ENCODE peak calls at places on chromosomes 1 and 21, in ten cellular contexts. M is IMR-90, K is fibroblast of lung, L is lower lobe of right lung, P is AG10803, S is body of pancreas, N is cardiac fibroblast, T is sigmoid colon, W is AG04450, F is cardiac muscle cell. I is an unnamed sample.

GRCh38 chr1:108712605-108713150 is at the start of gene FNDC7:
- DNase-seq in P (no peak), K (peak), W (no peak), M (peak), T (no peak), L (no peak), S (no peak), N (no peak), F (no peak), I (peak)

GRCh38 chr21:25573409-25574206 is 33.7 kb downstream of the MRPL39 start:
- DNase-seq in P (peak), N (peak), K (peak), F (no peak), L (no peak), W (peak), M (peak), T (no peak), S (no peak), I (peak)

GRCh38 chr1:175498002-175498401 is 245.4 kb downstream of the TNR start:
- DNase-seq in K (peak), S (no peak), W (no peak), M (no peak), N (peak), F (no peak), L (no peak), P (peak), T (no peak), I (no peak)

GRCh38 chr1:68198752-68199151 is 33.6 kb downstream of the WLS start:
- DNase-seq in S (no peak), K (peak), M (peak), F (no peak), T (no peak), L (no peak), P (peak), W (no peak), N (peak), I (no peak)

GRCh38 chr1:22472596-22472995 is 20.9 kb downstream of the ZBTB40 start:
- DNase-seq in N (no peak), M (no peak), K (peak), P (peak), F (no peak), L (no peak), W (no peak), S (peak), T (no peak), I (no peak)

GRCh38 chr1:181112071-181112929 is 23.8 kb downstream of the IER5 start:
- DNase-seq in P (peak), M (peak), T (peak), N (peak), K (peak), F (no peak), L (peak), S (peak), W (peak), I (peak)

GRCh38 chr1:158095737-158096335 is 84.9 kb upstream of the CD1D start:
- DNase-seq in W (no peak), F (peak), P (peak), S (peak), N (peak), K (no peak), M (peak), T (no peak), L (no peak), I (peak)

GRCh38 chr1:64019818-64020217 is 183.6 kb upstream of the UBE2U start:
- DNase-seq in L (no peak), F (peak), W (no peak), N (peak), T (peak), K (peak), S (peak), P (peak), M (peak), I (peak)

GRCh38 chr1:20151906-20152598 is 12.9 kb downstream of the PLA2G2F start:
- DNase-seq in P (peak), K (peak), W (peak), T (peak), N (peak), L (peak), F (peak), M (peak), S (peak), I (peak)

GRCh38 chr1:10899490-10900264 is 103.2 kb upstream of the CASZ1 start:
- DNase-seq in T (no peak), M (no peak), F (no peak), K (no peak), S (no peak), N (no peak), L (no peak), P (no peak), W (no peak), I (no peak)

GRCh38 chr1:27659497-27660299 is 12.3 kb downstream of the IFI6 start:
- DNase-seq in W (no peak), S (peak), K (peak), L (peak), F (peak), N (peak), T (peak), M (peak), P (peak), I (peak)

GRCh38 chr1:25030674-25031589 is 100.9 kb upstream of the RUNX3 start:
- DNase-seq in S (no peak), K (peak), W (no peak), F (no peak), N (peak), P (no peak), M (peak), T (no peak), L (no peak), I (peak)

GRCh38 chr1:6519935-6520621 is 28.6 kb upstream of the PLEKHG5 start:
- DNase-seq in M (peak), K (peak), P (peak), W (peak), L (no peak), F (peak), S (peak), N (peak), T (no peak), I (peak)

GRCh38 chr1:24362982-24363614 is 43.9 kb downstream of the GRHL3 start:
- DNase-seq in L (no peak), F (no peak), P (peak), T (peak), W (peak), N (peak), K (peak), M (peak), S (peak), I (peak)

GRCh38 chr1:228087771-228088251 is 5.3 kb downstream of the ARF1 start:
- DNase-seq in F (no peak), W (no peak), P (peak), K (peak), N (peak), S (no peak), T (peak), L (peak), M (peak), I (peak)

GRCh38 chr1:222288056-222288455 is 259.8 kb downstream of the HHIPL2 start:
- DNase-seq in S (peak), T (no peak), P (no peak), N (peak), L (no peak), F (peak), K (no peak), W (no peak), M (peak), I (no peak)

GRCh38 chr1:71521655-71522264 is 440.9 kb upstream of the ZRANB2 start:
- DNase-seq in F (peak), M (peak), P (peak), K (peak), W (peak), N (peak), S (peak), T (no peak), L (no peak), I (peak)

GRCh38 chr21:45450741-45451740 is 46.1 kb downstream of the COL18A1 start:
- DNase-seq in K (peak), F (no peak), N (no peak), T (no peak), M (no peak), S (no peak), W (no peak), L (no peak), P (no peak), I (no peak)

GRCh38 chr1:229370601-229371021 is 27.8 kb upstream of the CCSAP start:
- DNase-seq in N (no peak), M (no peak), F (peak), K (no peak), L (no peak), W (no peak), S (no peak), T (no peak), P (no peak), I (no peak)

GRCh38 chr1:19668893-19669292 is 4.2 kb downstream of the HTR6 start:
- DNase-seq in F (no peak), T (no peak), N (no peak), K (no peak), M (no peak), P (no peak), W (no peak), L (no peak), S (no peak), I (no peak)

GRCh38 chr21:45317401-45318145 is 29.9 kb upstream of the POFUT2 start:
- DNase-seq in P (peak), L (no peak), M (peak), F (no peak), W (peak), S (peak), N (peak), T (peak), K (peak), I (no peak)

DNA sequence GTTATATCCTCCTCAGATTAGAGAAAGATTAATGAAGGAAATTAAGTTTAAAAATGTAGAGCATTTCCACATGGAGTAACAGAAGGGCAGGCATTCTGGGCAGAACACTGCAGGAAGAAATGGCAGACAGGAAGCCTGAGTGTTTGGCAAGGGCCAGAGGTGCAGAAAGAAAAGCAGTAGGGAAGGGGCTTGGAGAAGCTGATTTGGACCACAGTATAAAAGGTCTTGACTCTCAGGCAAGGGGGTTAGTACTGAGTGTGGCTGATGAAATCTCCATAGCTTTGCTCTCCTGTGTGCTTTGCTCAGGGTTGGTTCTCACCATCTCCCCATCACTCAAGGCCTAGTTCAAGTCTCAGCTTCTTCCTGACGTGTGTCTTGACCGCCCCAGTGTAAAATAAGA is 80.2 kb downstream of the SLC45A1 start:
- DNase-seq in T (no peak), P (no peak), W (no peak), N (no peak), S (no peak), M (no peak), F (no peak), L (no peak), K (no peak), I (no peak)
- H3K4me3 ChIP-seq in T (no peak), P (no peak), W (no peak), N (no peak), S (no peak), M (no peak), F (no peak), L (no peak), K (no peak), I (no peak)

GRCh38 chr1:204337583-204337982 is 22.1 kb downstream of the PLEKHA6 start:
- DNase-seq in K (no peak), W (no peak), M (no peak), N (no peak), L (no peak), S (no peak), P (no peak), T (no peak), F (no peak), I (no peak)
- H3K4me3 ChIP-seq in K (no peak), W (no peak), M (no peak), N (no peak), L (no peak), S (no peak), P (no peak), T (no peak), F (no peak), I (no peak)

DNA sequence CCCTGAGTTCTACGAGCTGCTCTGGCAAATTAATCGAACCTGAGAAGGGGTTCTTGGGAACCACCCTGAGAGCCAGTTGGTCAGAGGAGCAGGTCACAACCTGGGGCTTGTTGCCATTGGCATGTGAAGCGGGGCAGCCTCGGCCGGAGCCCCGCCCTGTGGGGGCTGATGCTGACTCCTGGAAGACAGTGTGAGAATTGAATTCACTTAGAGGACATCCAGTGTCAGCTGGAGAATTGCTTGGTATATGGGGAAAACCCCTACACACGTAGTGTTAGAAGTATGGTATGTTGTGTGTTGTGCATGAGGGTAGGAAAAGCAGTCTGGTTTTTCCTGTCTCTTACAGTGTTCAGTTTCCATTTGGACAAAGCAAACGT is 11.6 kb downstream of the SLC37A1 start:
- DNase-seq in L (no peak), M (peak), P (no peak), T (peak), F (no peak), W (no peak), S (no peak), N (peak), K (no peak), I (peak)
- H3K4me3 ChIP-seq in L (peak), M (no peak), P (no peak), T (peak), F (no peak), W (no peak), S (no peak), N (no peak), K (peak), I (no peak)

DNA sequence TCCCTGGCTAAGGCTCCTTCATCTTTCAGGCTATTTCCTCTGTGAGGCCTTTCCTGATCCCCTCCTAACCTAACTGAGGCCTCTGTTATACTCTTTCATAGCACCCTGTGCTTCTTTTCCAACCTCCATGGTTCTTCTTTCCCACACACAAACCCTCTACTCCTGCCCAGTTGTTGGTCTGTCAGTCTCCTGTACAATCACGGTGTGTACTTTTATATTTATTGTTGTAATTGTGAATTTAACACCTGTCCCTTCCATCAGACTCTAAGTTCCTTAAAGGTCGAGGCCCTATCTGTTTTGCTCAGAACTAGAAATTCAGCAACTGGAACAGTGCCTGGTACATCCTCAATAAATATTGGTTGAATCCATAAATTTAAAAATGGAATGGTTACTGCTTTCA is 100.2 kb upstream of the KCNE2 start:
- DNase-seq in F (no peak), W (no peak), L (no peak), K (no peak), T (no peak), S (no peak), N (no peak), M (no peak), P (no peak), I (no peak)
- H3K4me3 ChIP-seq in F (no peak), W (no peak), L (no peak), K (no peak), T (no peak), S (no peak), N (no peak), M (no peak), P (no peak), I (no peak)

GRCh38 chr1:172143384-172144025 is 277.0 kb upstream of the C1orf105 start:
- DNase-seq in W (no peak), N (peak), S (no peak), M (peak), P (peak), F (no peak), K (peak), T (no peak), L (no peak), I (peak)
- H3K4me3 ChIP-seq in W (peak), N (peak), S (no peak), M (peak), P (peak), F (no peak), K (peak), T (peak), L (peak), I (peak)